ENCODE peak calls at places on chromosomes 4 and X, in six cellular contexts. Y is CD8-positive, alpha-beta T cell; A is mucosa of descending colon; P is CD8-positive, alpha-beta memory T cell; L is right lobe of liver; E is NT2/D1. C is an unnamed sample.

GRCh38 chr4:3703677-3704521 is 62.3 kb upstream of the ADRA2C start:
- DNase-seq in Y (no peak), A (peak; percentile 35), P (no peak), L (no peak), E (peak; percentile 52), C (peak; percentile 62)

GRCh38 chr4:41204400-41204978 is 9.9 kb downstream of the APBB2 start:
- DNase-seq in Y (no peak), A (no peak), P (no peak), L (peak; percentile 74), E (no peak), C (no peak)

GRCh38 chr4:151029537-151029936 is 14.5 kb upstream of the LRBA start:
- DNase-seq in Y (no peak), A (no peak), P (no peak), L (no peak), E (no peak), C (no peak)

GRCh38 chr4:57639566-57640328 is 529.6 kb upstream of the IGFBP7 start:
- DNase-seq in Y (no peak), A (no peak), P (no peak), L (no peak), E (peak; percentile 1), C (no peak)

GRCh38 chr4:162061214-162061613 is 102.6 kb downstream of the FSTL5 start:
- DNase-seq in Y (no peak), A (no peak), P (no peak), L (no peak), E (peak; percentile 28), C (no peak)

GRCh38 chrX:72569786-72570185 is 2.9 kb downstream of the HDAC8 start:
- DNase-seq in Y (no peak), A (no peak), P (no peak), L (no peak), E (no peak), C (no peak)

GRCh38 chr4:13378973-13379759 is 105.0 kb downstream of the RAB28 start:
- DNase-seq in Y (no peak), A (no peak), P (no peak), L (no peak), E (no peak), C (no peak)

GRCh38 chr4:6493668-6494304 is 21.4 kb upstream of the PPP2R2C start:
- DNase-seq in Y (no peak), A (no peak), P (no peak), L (no peak), E (no peak), C (no peak)

GRCh38 chrX:19750028-19750786 is 137.2 kb downstream of the SH3KBP1 start:
- DNase-seq in Y (no peak), A (no peak), P (no peak), L (no peak), E (no peak), C (no peak)

GRCh38 chrX:2469196-2469685 is 31.5 kb downstream of the DHRSX start:
- DNase-seq in Y (no peak), A (no peak), P (no peak), L (no peak), E (no peak), C (no peak)

GRCh38 chrX:25288676-25289075 is 272.9 kb upstream of the ARX start:
- DNase-seq in Y (no peak), A (no peak), P (no peak), L (no peak), E (no peak), C (no peak)

GRCh38 chr4:151302432-151302831 is 23.0 kb downstream of the SH3D19 start:
- DNase-seq in Y (no peak), A (no peak), P (no peak), L (no peak), E (no peak), C (no peak)

GRCh38 chrX:40622741-40623536 is at the start of gene MPC1L:
- DNase-seq in Y (no peak), A (peak; percentile 55), P (no peak), L (no peak), E (no peak), C (no peak)

GRCh38 chr4:185738038-185738552 is 73.9 kb downstream of the SORBS2 start:
- DNase-seq in Y (no peak), A (no peak), P (no peak), L (no peak), E (no peak), C (no peak)

GRCh38 chrX:151359931-151360871 is 36.8 kb upstream of the VMA21 start:
- DNase-seq in Y (peak; percentile 41), A (no peak), P (peak; percentile 22), L (peak; percentile 46), E (no peak), C (no peak)

GRCh38 chrX:120653000-120653399 is 23.1 kb upstream of the C1GALT1C1 start:
- DNase-seq in Y (no peak), A (no peak), P (no peak), L (no peak), E (no peak), C (no peak)

GRCh38 chrX:118360429-118361125 is 14.7 kb downstream of the WDR44 start:
- DNase-seq in Y (no peak), A (no peak), P (no peak), L (no peak), E (no peak), C (no peak)

GRCh38 chr4:115343171-115343570 is 229.8 kb upstream of the NDST4 start:
- DNase-seq in Y (no peak), A (no peak), P (no peak), L (no peak), E (no peak), C (no peak)

GRCh38 chr4:48913346-48913745 is 6.8 kb upstream of the OCIAD2 start:
- DNase-seq in Y (no peak), A (no peak), P (no peak), L (no peak), E (no peak), C (no peak)

GRCh38 chrX:131792356-131792749 is 230.7 kb upstream of the STK26 start:
- DNase-seq in Y (peak; percentile 90), A (peak; percentile 88), P (peak; percentile 88), L (no peak), E (no peak), C (peak; percentile 93)

GRCh38 chr4:145786261-145786660 is 106.3 kb downstream of the C4orf51 start:
- DNase-seq in Y (no peak), A (no peak), P (no peak), L (no peak), E (no peak), C (no peak)

GRCh38 chr4:186132577-186133277 is 28.2 kb downstream of the FAM149A start:
- DNase-seq in Y (no peak), A (no peak), P (no peak), L (no peak), E (peak; percentile 44), C (no peak)

GRCh38 chrX:989959-990510 is 222.4 kb downstream of the CRLF2 start:
- DNase-seq in Y (peak; percentile 75), A (peak; percentile 88), P (peak; percentile 93), L (no peak), E (no peak), C (peak; percentile 93)

GRCh38 chr4:123867910-123868587 is 471.5 kb downstream of the SPRY1 start:
- DNase-seq in Y (no peak), A (no peak), P (no peak), L (no peak), E (no peak), C (no peak)

GRCh38 chr4:127936974-127937373 is 28.0 kb downstream of the MFSD8 start:
- DNase-seq in Y (no peak), A (no peak), P (no peak), L (no peak), E (no peak), C (no peak)

GRCh38 chr4:156594619-156595018 is 377.0 kb downstream of the PDGFC start:
- DNase-seq in Y (no peak), A (peak; percentile 51), P (no peak), L (peak; percentile 45), E (no peak), C (peak; percentile 39)

GRCh38 chrX:103157511-103158316 is 57.2 kb upstream of the BEX4 start:
- DNase-seq in Y (peak; percentile 7), A (no peak), P (no peak), L (peak; percentile 40), E (no peak), C (no peak)

GRCh38 chr4:76302856-76303438 is 3.6 kb upstream of the STBD1 start:
- DNase-seq in Y (no peak), A (no peak), P (no peak), L (no peak), E (no peak), C (no peak)

GRCh38 chr4:178941975-178942374 is 1499.7 kb upstream of the AGA start:
- DNase-seq in Y (no peak), A (no peak), P (no peak), L (no peak), E (no peak), C (no peak)

GRCh38 chr4:38028556-38028955 is 68.4 kb downstream of the PTTG2 start:
- DNase-seq in Y (no peak), A (no peak), P (no peak), L (no peak), E (no peak), C (no peak)
- H3K36me3 ChIP-seq in Y (peaks cover 14% of the 10 kb centered on the region), A (no peaks in the 10 kb centered on the region), P (peaks cover 16% of the 10 kb centered on the region), L (peaks cover 27% of the 10 kb centered on the region), E (peaks cover 31% of the 10 kb centered on the region), C (peaks cover 5% of the 10 kb centered on the region)

DNA sequence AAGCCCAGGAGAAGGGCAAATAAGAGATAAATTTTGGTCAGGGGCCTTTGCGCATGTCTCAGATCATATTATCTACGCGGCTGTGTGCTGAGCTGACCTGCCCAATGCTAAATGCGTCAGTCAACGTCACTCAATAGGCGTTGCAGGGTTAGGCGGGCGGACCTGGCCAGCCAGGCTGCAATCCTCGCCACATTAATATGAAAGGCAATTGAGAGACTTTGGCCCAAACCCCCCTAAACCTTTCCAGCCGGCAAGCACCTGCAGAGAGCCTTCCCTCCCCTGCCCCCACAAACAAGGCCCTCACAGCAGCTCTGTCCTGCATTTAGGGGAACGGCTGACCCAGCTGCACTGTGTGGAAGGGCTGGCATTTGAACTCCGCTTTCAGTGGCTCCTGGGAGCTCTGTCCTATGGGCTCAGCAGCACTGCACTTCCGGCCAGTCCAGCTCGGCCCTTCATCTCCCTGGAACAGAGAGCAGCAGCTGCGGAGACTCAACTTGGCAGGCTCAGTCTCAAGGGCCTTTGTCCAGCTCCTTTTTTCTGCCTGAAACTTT is 133.5 kb downstream of the AFAP1 start:
- DNase-seq in Y (no peak), A (peak; percentile 73), P (no peak), L (no peak), E (no peak), C (peak; percentile 96)
- H3K4me3 ChIP-seq in Y (no peak overlapping the region), A (no peak overlapping the region), P (no peak overlapping the region), L (no peak overlapping the region), E (no peak overlapping the region), C (no peak overlapping the region)

GRCh38 chr4:118743867-118744266 is 58.7 kb downstream of the METTL14 start:
- DNase-seq in Y (no peak), A (no peak), P (no peak), L (no peak), E (no peak), C (peak; percentile 33)
- H3K36me3 ChIP-seq in Y (no peaks in the 10 kb centered on the region), A (peaks cover 4% of the 10 kb centered on the region), P (peaks cover 14% of the 10 kb centered on the region), L (peaks cover 40% of the 10 kb centered on the region), E (peaks cover 48% of the 10 kb centered on the region), C (peaks cover 7% of the 10 kb centered on the region)

DNA sequence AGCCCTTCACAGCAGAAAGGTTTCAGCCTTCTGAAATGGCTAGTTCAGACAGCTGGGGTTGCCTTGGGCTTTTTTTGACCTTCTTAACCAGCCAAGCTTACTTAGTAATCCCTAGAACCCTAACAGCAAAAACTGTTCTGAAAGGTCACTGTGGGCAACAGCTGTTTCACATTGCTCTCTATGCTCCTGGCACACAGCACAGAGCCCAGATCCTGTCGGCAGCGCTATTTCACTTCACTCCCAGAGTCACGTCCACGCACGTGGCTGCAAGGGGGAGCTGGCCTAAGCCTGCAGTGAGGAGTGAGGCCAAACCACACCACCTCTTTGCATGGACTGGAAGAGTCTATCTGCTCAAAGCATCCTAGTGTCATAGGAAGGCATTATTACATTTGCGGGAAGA is 32.0 kb upstream of the STS start:
- DNase-seq in Y (no peak), A (no peak), P (no peak), L (no peak), E (no peak), C (no peak)
- H3K4me3 ChIP-seq in Y (no peak overlapping the region), A (no peak overlapping the region), P (no peak overlapping the region), L (no peak overlapping the region), E (no peak overlapping the region), C (no peak overlapping the region)